ENCODE peak calls at places on chromosomes 11 and 22, in eight cellular contexts. S is mucosa of gallbladder, N is thyroid gland, L is HT1080, A is T-helper 1 cell, Y is T1000, Q is EH, K is AG10803. W is an unnamed sample.

GRCh38 chr11:65639623-65640482 is 2.0 kb downstream of the SIPA1 start:
- DNase-seq in S (peak), N (no peak), L (no peak), A (peak), Y (no peak), Q (peak), K (no peak), W (no peak)

GRCh38 chr11:88604255-88604654 is 266.7 kb upstream of the CTSC start:
- DNase-seq in S (no peak), N (no peak), L (peak), A (no peak), Y (no peak), Q (peak), K (peak), W (no peak)

GRCh38 chr11:95426823-95427462 is 195.9 kb upstream of the SESN3 start:
- DNase-seq in S (no peak), N (no peak), L (no peak), A (no peak), Y (no peak), Q (no peak), K (no peak), W (no peak)

GRCh38 chr11:440065-441042 is 1.5 kb downstream of the ANO9 start:
- DNase-seq in S (no peak), N (no peak), L (peak), A (no peak), Y (no peak), Q (peak), K (no peak), W (no peak)

GRCh38 chr11:94895971-94896370 is 77.4 kb downstream of the CWC15 start:
- DNase-seq in S (no peak), N (no peak), L (peak), A (no peak), Y (no peak), Q (peak), K (peak), W (no peak)

GRCh38 chr11:2988996-2989395 is 3.1 kb downstream of the NAP1L4 start:
- DNase-seq in S (no peak), N (no peak), L (no peak), A (no peak), Y (no peak), Q (peak), K (peak), W (no peak)

GRCh38 chr22:36816635-36817428 is at the start of gene PVALB:
- DNase-seq in S (peak), N (peak), L (no peak), A (no peak), Y (no peak), Q (peak), K (no peak), W (no peak)

GRCh38 chr22:50445071-50445879 is 29.6 kb downstream of the SBF1 start:
- DNase-seq in S (no peak), N (peak), L (no peak), A (peak), Y (no peak), Q (no peak), K (no peak), W (no peak)

GRCh38 chr11:2524446-2525165 is 79.8 kb downstream of the KCNQ1 start:
- DNase-seq in S (peak), N (peak), L (no peak), A (peak), Y (no peak), Q (no peak), K (no peak), W (peak)

GRCh38 chr11:74460481-74461154 is 6.7 kb downstream of the KCNE3 start:
- DNase-seq in S (peak), N (no peak), L (peak), A (no peak), Y (no peak), Q (peak), K (peak), W (no peak)

GRCh38 chr22:50056214-50056972 is 1.7 kb downstream of the TTLL8 start:
- DNase-seq in S (no peak), N (no peak), L (no peak), A (no peak), Y (no peak), Q (no peak), K (no peak), W (no peak)

GRCh38 chr11:2203440-2204259 is 32.0 kb upstream of the TH start:
- DNase-seq in S (no peak), N (no peak), L (no peak), A (peak), Y (no peak), Q (no peak), K (no peak), W (peak)

GRCh38 chr22:43238526-43239006 is 51.6 kb upstream of the TTLL12 start:
- DNase-seq in S (no peak), N (no peak), L (no peak), A (no peak), Y (no peak), Q (no peak), K (no peak), W (no peak)

GRCh38 chr22:27754247-27754887 is 47.2 kb downstream of the MN1 start:
- DNase-seq in S (no peak), N (no peak), L (no peak), A (no peak), Y (no peak), Q (no peak), K (peak), W (no peak)

GRCh38 chr11:112805658-112806057 is 155.6 kb upstream of the NCAM1 start:
- DNase-seq in S (peak), N (no peak), L (no peak), A (no peak), Y (no peak), Q (no peak), K (no peak), W (no peak)

GRCh38 chr11:1138053-1138452 is 19.7 kb upstream of the MUC5AC start:
- DNase-seq in S (no peak), N (no peak), L (no peak), A (no peak), Y (no peak), Q (peak), K (peak), W (no peak)

GRCh38 chr11:60657880-60658279 is 41.5 kb upstream of the MS4A8 start:
- DNase-seq in S (peak), N (no peak), L (peak), A (no peak), Y (no peak), Q (no peak), K (no peak), W (no peak)

GRCh38 chr22:38921801-38922200 is 35.6 kb upstream of the APOBEC3A start:
- DNase-seq in S (no peak), N (no peak), L (no peak), A (no peak), Y (no peak), Q (no peak), K (no peak), W (no peak)

GRCh38 chr11:10651579-10652361 is 41.8 kb downstream of the IRAG1 start:
- DNase-seq in S (no peak), N (no peak), L (no peak), A (no peak), Y (no peak), Q (no peak), K (no peak), W (no peak)

GRCh38 chr11:65524747-65525658 is at the start of gene SCYL1:
- DNase-seq in S (peak), N (peak), L (no peak), A (peak), Y (peak), Q (peak), K (peak), W (peak)

GRCh38 chr11:64492561-64492960 is 98.5 kb upstream of the SLC22A12 start:
- DNase-seq in S (no peak), N (no peak), L (no peak), A (no peak), Y (no peak), Q (no peak), K (no peak), W (no peak)

GRCh38 chr11:117816151-117816741 is 8.3 kb downstream of the FXYD2 start:
- DNase-seq in S (no peak), N (peak), L (peak), A (no peak), Y (no peak), Q (peak), K (peak), W (peak)

GRCh38 chr11:94134651-94135512 is 6.2 kb downstream of the PANX1 start:
- DNase-seq in S (peak), N (peak), L (peak), A (no peak), Y (peak), Q (peak), K (peak), W (no peak)

GRCh38 chr11:113505541-113506375 is 30.6 kb upstream of the DRD2 start:
- DNase-seq in S (no peak), N (no peak), L (peak), A (no peak), Y (no peak), Q (peak), K (peak), W (no peak)

GRCh38 chr22:45686004-45686403 is 14.4 kb downstream of the ATXN10 start:
- DNase-seq in S (no peak), N (no peak), L (no peak), A (no peak), Y (no peak), Q (peak), K (peak), W (no peak)

GRCh38 chr11:134363161-134363560 is 31.4 kb downstream of the GLB1L2 start:
- DNase-seq in S (no peak), N (no peak), L (no peak), A (no peak), Y (no peak), Q (no peak), K (no peak), W (peak)

GRCh38 chr22:25702046-25702445 is 39.9 kb upstream of the MYO18B start:
- DNase-seq in S (no peak), N (no peak), L (no peak), A (no peak), Y (no peak), Q (peak), K (peak), W (no peak)